ENCODE peak calls at places on chromosomes 11 and 22, in seven cellular contexts. U, F, T, O, B, H and W are unnamed samples.

GRCh38 chr11:15289718-15290117 is 175.0 kb downstream of the INSC start:
- DNase-seq in U (no peak), F (no peak), H (no peak), O (no peak), T (no peak), B (no peak), W (no peak)

GRCh38 chr11:43558556-43559127 is 121.9 kb upstream of the HSD17B12 start:
- DNase-seq in H (no peak), O (no peak), B (no peak), U (no peak), F (no peak), T (no peak), W (no peak)

GRCh38 chr11:58926695-58927094 is 12.6 kb upstream of the GLYATL1 start:
- DNase-seq in F (peak), B (no peak), O (no peak), H (peak), T (no peak), U (no peak), W (peak)

GRCh38 chr11:134578807-134579708 is 167.0 kb upstream of the B3GAT1 start:
- DNase-seq in F (no peak), U (no peak), H (no peak), B (no peak), O (no peak), T (no peak), W (no peak)

GRCh38 chr22:38317995-38318715 is 922 bp upstream of the CSNK1E start:
- DNase-seq in T (no peak), U (no peak), O (no peak), B (no peak), F (peak), H (peak), W (peak)

GRCh38 chr11:110026823-110027626 is 66.2 kb upstream of the ZC3H12C start:
- DNase-seq in O (no peak), T (no peak), B (no peak), F (no peak), U (no peak), H (peak), W (no peak)

GRCh38 chr11:108370990-108371389 is 96.3 kb downstream of the C11orf65 start:
- DNase-seq in B (no peak), U (no peak), H (no peak), T (no peak), O (no peak), F (peak), W (no peak)

GRCh38 chr22:26669060-26669481 is 11.7 kb downstream of the MIAT start:
- DNase-seq in U (no peak), O (no peak), B (no peak), F (peak), H (peak), T (no peak), W (no peak)

GRCh38 chr22:30474683-30475424 is 3.0 kb upstream of the SEC14L3 start:
- DNase-seq in T (no peak), B (no peak), F (no peak), O (no peak), H (no peak), U (no peak), W (no peak)

GRCh38 chr11:132278801-132279574 is 908.6 kb downstream of the NTM start:
- DNase-seq in B (no peak), T (no peak), O (no peak), F (peak), U (no peak), H (peak), W (peak)

GRCh38 chr11:108965602-108966001 is 300.7 kb downstream of the DDX10 start:
- DNase-seq in H (peak), U (no peak), B (no peak), T (no peak), O (no peak), F (peak), W (peak)

GRCh38 chr11:46674463-46675287 is 25.7 kb downstream of the ARHGAP1 start:
- DNase-seq in U (no peak), O (no peak), H (peak), B (no peak), T (no peak), F (no peak), W (no peak)

GRCh38 chr11:1747753-1748466 is 2.5 kb downstream of the IFITM10 start:
- DNase-seq in O (no peak), B (peak), T (no peak), U (no peak), H (no peak), F (no peak), W (no peak)

GRCh38 chr11:75773595-75774353 is 5.2 kb downstream of the DGAT2 start:
- DNase-seq in O (no peak), B (no peak), T (no peak), H (no peak), U (peak), F (no peak), W (no peak)

GRCh38 chr11:32821917-32822560 is 7.7 kb upstream of the PRRG4 start:
- DNase-seq in H (no peak), U (no peak), B (no peak), O (no peak), F (no peak), T (no peak), W (no peak)

GRCh38 chr11:2444301-2445106 is at the start of the genes KCNQ1 and TRPM5:
- DNase-seq in F (no peak), B (peak), T (peak), O (peak), H (no peak), U (peak), W (no peak)

GRCh38 chr22:32281092-32281491 is 25.9 kb upstream of the SLC5A4 start:
- DNase-seq in B (no peak), T (no peak), H (peak), O (no peak), F (peak), U (no peak), W (no peak)

GRCh38 chr22:24338701-24339451 is 68.2 kb downstream of the SPECC1L start:
- DNase-seq in O (no peak), B (no peak), F (peak), T (no peak), H (no peak), U (no peak), W (no peak)

GRCh38 chr11:11845551-11845950 is 3.8 kb downstream of the USP47 start:
- DNase-seq in O (no peak), U (no peak), T (no peak), F (peak), H (no peak), B (no peak), W (no peak)

GRCh38 chr11:83836883-83837654 is 550.9 kb upstream of the CCDC90B start:
- DNase-seq in H (peak), T (no peak), B (no peak), U (peak), O (no peak), F (peak), W (no peak)

GRCh38 chr11:109784536-109784935 is 308.7 kb upstream of the ZC3H12C start:
- DNase-seq in O (no peak), H (no peak), U (no peak), B (no peak), F (no peak), T (no peak), W (no peak)

GRCh38 chr11:92225563-92226308 is 1.1 kb downstream of the FAT3 start:
- DNase-seq in T (no peak), H (no peak), F (no peak), B (no peak), O (peak), U (no peak), W (no peak)

GRCh38 chr11:64831411-64831891 is 13.0 kb downstream of the CDC42BPG start:
- DNase-seq in F (no peak), U (no peak), B (no peak), T (no peak), H (no peak), O (no peak), W (no peak)

GRCh38 chr11:118629761-118630661 is 22.6 kb downstream of the PHLDB1 start:
- DNase-seq in O (no peak), T (no peak), H (no peak), U (no peak), F (no peak), B (no peak), W (no peak)

GRCh38 chr11:112343368-112344039 is 82.8 kb upstream of the PLET1 start:
- DNase-seq in O (no peak), H (no peak), U (no peak), B (no peak), T (no peak), F (peak), W (no peak)

GRCh38 chr11:84164722-84165121 is 878.6 kb upstream of the CCDC90B start:
- DNase-seq in O (no peak), H (no peak), F (no peak), U (no peak), B (no peak), T (no peak), W (no peak)

GRCh38 chr11:64102005-64102738 is 63.7 kb downstream of the MACROD1 start:
- DNase-seq in U (no peak), T (no peak), H (no peak), F (no peak), O (no peak), B (no peak), W (no peak)

GRCh38 chr11:71144010-71144409 is 108.4 kb downstream of the SHANK2 start:
- DNase-seq in B (no peak), O (no peak), T (no peak), H (no peak), F (no peak), U (no peak), W (no peak)

GRCh38 chr11:14905104-14906033 is 13.3 kb upstream of the CYP2R1 start:
- DNase-seq in F (no peak), T (peak), H (no peak), B (peak), U (peak), O (peak), W (no peak)

GRCh38 chr22:46684706-46685105 is 53.3 kb downstream of the CERK start:
- DNase-seq in O (no peak), U (peak), H (no peak), T (no peak), B (no peak), F (no peak), W (no peak)